ENCODE peak calls at places on chromosomes 1 and 21, in six cellular contexts. Q is naive thymus-derived CD8-positive, alpha-beta T cell; O is dorsolateral prefrontal cortex; L is cardiac septum; J is type B pancreatic cell; C is stimulated activated CD4-positive, alpha-beta T cell treated with anti-CD3 and anti-CD28 coated beads, Interleukin-15, amount 100 ng/mL, for 24 hours. N is an unnamed sample.

GRCh38 chr1:199684686-199685273 is 342.7 kb upstream of the NR5A2 start:
- DNase-seq in J (no peak), L (no peak), O (peak; percentile 14), Q (peak; percentile 19), C (peak; percentile 12), N (peak; percentile 38)

GRCh38 chr1:91124989-91125417 is 103.2 kb upstream of the ZNF644 start:
- DNase-seq in J (no peak), O (no peak), L (no peak), C (peak; percentile 63), Q (no peak), N (no peak)

GRCh38 chr1:237287876-237288517 is 246.0 kb downstream of the RYR2 start:
- DNase-seq in O (no peak), C (no peak), J (no peak), Q (no peak), L (no peak), N (no peak)

GRCh38 chr1:57578099-57578498 is 154.2 kb upstream of the DAB1 start:
- DNase-seq in L (no peak), Q (no peak), J (no peak), C (no peak), O (no peak), N (no peak)

GRCh38 chr1:58618303-58618702 is 41.3 kb upstream of the TACSTD2 start:
- DNase-seq in L (no peak), C (no peak), O (no peak), J (no peak), Q (no peak), N (no peak)

GRCh38 chr1:207020709-207021107 is 11.8 kb downstream of the C1orf116 start:
- DNase-seq in L (no peak), J (no peak), O (no peak), Q (no peak), C (no peak), N (no peak)

GRCh38 chr1:37514350-37515184 is at the start of gene MEAF6:
- DNase-seq in J (peak; percentile 92), O (peak; percentile 68), L (peak; percentile 93), C (peak; percentile 86), Q (peak; percentile 82), N (peak; percentile 92)

GRCh38 chr1:49226758-49227157 is 450.1 kb upstream of the BEND5 start:
- DNase-seq in Q (no peak), C (no peak), O (no peak), J (no peak), L (no peak), N (no peak)

GRCh38 chr1:103211073-103211472 is 102.8 kb upstream of the COL11A1 start:
- DNase-seq in L (no peak), O (no peak), C (no peak), Q (no peak), J (no peak), N (no peak)

GRCh38 chr1:8397511-8397910 is 79.6 kb downstream of the SLC45A1 start:
- DNase-seq in Q (no peak), L (no peak), O (no peak), J (no peak), C (peak; percentile 22), N (no peak)

GRCh38 chr21:16193758-16194606 is 464.2 kb downstream of the USP25 start:
- DNase-seq in Q (no peak), C (peak; percentile 3), O (peak; percentile 85), L (peak; percentile 82), J (no peak), N (no peak)

GRCh38 chr1:206859082-206859491 is 6.3 kb upstream of the IL20 start:
- DNase-seq in O (no peak), J (no peak), Q (no peak), L (no peak), C (peak; percentile 9), N (peak; percentile 45)

GRCh38 chr21:20592482-20592881 is 405.7 kb upstream of the NCAM2 start:
- DNase-seq in C (no peak), Q (no peak), O (no peak), J (no peak), L (no peak), N (no peak)